ENCODE peak calls at places on chromosomes 3 and 15, in eight cellular contexts. A, S, W, C, Z, Y, F and U are unnamed samples.

GRCh38 chr15:71802770-71803169 is 7.6 kb upstream of the NR2E3 start:
- DNase-seq in Z (peak; percentile 7), Y (no peak), W (no peak), A (no peak), C (peak; percentile 32), F (no peak), S (no peak), U (no peak)

GRCh38 chr3:153903430-153903829 is 217.8 kb upstream of the ARHGEF26 start:
- DNase-seq in C (no peak), S (no peak), F (no peak), A (no peak), Y (no peak), W (no peak), Z (peak; percentile 2), U (no peak)

GRCh38 chr3:46359748-46360509 is 6.0 kb downstream of the CCR2 start:
- DNase-seq in Z (peak; percentile 29), Y (no peak), W (no peak), A (peak; percentile 33), F (no peak), C (no peak), S (no peak), U (no peak)

GRCh38 chr3:76565496-76566210 is 474.2 kb upstream of the ROBO2 start:
- DNase-seq in F (no peak), C (no peak), A (no peak), S (no peak), W (no peak), Z (no peak), Y (no peak), U (no peak)

GRCh38 chr3:166575166-166575565 is 737.9 kb upstream of the BCHE start:
- DNase-seq in W (no peak), F (no peak), Z (no peak), A (no peak), Y (no peak), C (no peak), S (no peak), U (no peak)

GRCh38 chr3:37559461-37559860 is 302.2 kb upstream of the CTDSPL start:
- DNase-seq in A (peak; percentile 67), S (no peak), Y (no peak), F (no peak), W (no peak), Z (peak; percentile 20), C (no peak), U (no peak)

GRCh38 chr3:128504957-128505730 is 12.1 kb upstream of the GATA2 start:
- DNase-seq in W (no peak), Y (no peak), Z (peak; percentile 11), S (no peak), C (no peak), A (no peak), F (no peak), U (no peak)

GRCh38 chr15:74573987-74574386 is 33.0 kb downstream of the ARID3B start:
- DNase-seq in Y (no peak), F (no peak), Z (no peak), A (peak; percentile 78), C (no peak), W (no peak), S (no peak), U (no peak)

GRCh38 chr3:37814547-37814946 is 47.1 kb upstream of the CTDSPL start:
- DNase-seq in W (no peak), C (no peak), A (peak; percentile 25), F (no peak), S (no peak), Y (no peak), Z (peak; percentile 38), U (no peak)

GRCh38 chr3:141656771-141657170 is 81.3 kb upstream of the RNF7 start:
- DNase-seq in F (no peak), C (no peak), Z (no peak), A (peak; percentile 67), Y (no peak), W (no peak), S (no peak), U (no peak)

GRCh38 chr3:80350771-80351170 is 583.0 kb upstream of the ROBO1 start:
- DNase-seq in F (no peak), S (no peak), Z (no peak), A (peak; percentile 34), W (no peak), C (no peak), Y (no peak), U (no peak)

GRCh38 chr3:53426918-53427317 is 67.5 kb upstream of the CACNA1D start:
- DNase-seq in Z (peak; percentile 0), W (no peak), Y (no peak), F (no peak), S (no peak), A (no peak), C (no peak), U (no peak)

GRCh38 chr15:29131336-29132109 is 138.1 kb downstream of the NSMCE3 start:
- DNase-seq in A (no peak), Y (no peak), C (no peak), W (no peak), Z (no peak), F (no peak), S (no peak), U (no peak)

GRCh38 chr3:177055557-177056290 is 141.6 kb downstream of the TBL1XR1 start:
- DNase-seq in F (no peak), C (no peak), Y (no peak), A (no peak), W (no peak), S (no peak), Z (no peak), U (no peak)

GRCh38 chr15:25170781-25171110 is 216.0 kb downstream of the SNRPN start:
- DNase-seq in Z (no peak), W (no peak), A (no peak), F (no peak), S (no peak), C (no peak), Y (no peak), U (no peak)

GRCh38 chr3:157669403-157669802 is 166.2 kb upstream of the VEPH1 start:
- DNase-seq in F (no peak), C (no peak), Z (peak; percentile 10), W (no peak), Y (no peak), A (no peak), S (no peak), U (no peak)

GRCh38 chr3:64539451-64540196 is 148.2 kb downstream of the ADAMTS9 start:
- DNase-seq in F (no peak), S (no peak), W (no peak), Y (no peak), Z (no peak), C (no peak), A (peak; percentile 7), U (no peak)

GRCh38 chr3:188544012-188544411 is 390.1 kb downstream of the LPP start:
- DNase-seq in Z (no peak), S (no peak), F (no peak), A (no peak), W (no peak), C (no peak), Y (no peak), U (no peak)

GRCh38 chr3:155009217-155009616 is 70.9 kb upstream of the MME start:
- DNase-seq in F (no peak), W (no peak), C (no peak), A (no peak), Y (no peak), Z (no peak), S (no peak), U (no peak)

GRCh38 chr3:160224256-160224655 is 966 bp upstream of the C3orf80 start:
- DNase-seq in Y (no peak), C (no peak), S (no peak), Z (no peak), W (no peak), A (no peak), F (no peak), U (no peak)

GRCh38 chr3:69828817-69829216 is 89.6 kb downstream of the MITF start:
- DNase-seq in Y (no peak), Z (no peak), W (no peak), F (no peak), A (no peak), S (no peak), C (no peak), U (no peak)

GRCh38 chr3:129773942-129774663 is 119.4 kb downstream of the TMCC1 start:
- DNase-seq in F (no peak), S (no peak), Z (no peak), C (no peak), Y (no peak), A (no peak), W (no peak), U (no peak)

GRCh38 chr3:59374812-59375211 is 325.0 kb upstream of the CFAP20DC start:
- DNase-seq in Y (no peak), Z (no peak), W (no peak), C (no peak), A (no peak), F (no peak), S (no peak), U (no peak)

GRCh38 chr3:47579875-47580274 is 1.2 kb upstream of the CSPG5 start:
- DNase-seq in Y (no peak), S (no peak), F (no peak), W (no peak), Z (no peak), A (no peak), C (no peak), U (no peak)

GRCh38 chr3:37041546-37042195 is 48.4 kb downstream of the MLH1 start:
- DNase-seq in S (no peak), C (no peak), W (no peak), F (peak; percentile 16), Z (no peak), A (peak; percentile 28), Y (no peak), U (no peak)

GRCh38 chr3:100399341-100400071 is 1.4 kb downstream of the TOMM70 start:
- DNase-seq in Y (no peak), W (no peak), Z (no peak), F (no peak), C (no peak), S (no peak), A (no peak), U (no peak)

GRCh38 chr3:160210799-160211221 is 14.4 kb upstream of the C3orf80 start:
- DNase-seq in C (no peak), F (peak; percentile 56), Y (no peak), S (no peak), Z (peak; percentile 48), W (no peak), A (peak; percentile 87), U (no peak)

GRCh38 chr3:184380210-184380626 is 364 bp downstream of the CHRD start:
- DNase-seq in Z (peak; percentile 72), Y (no peak), W (peak; percentile 56), F (no peak), C (no peak), S (no peak), A (peak; percentile 16), U (no peak)

GRCh38 chr3:29430558-29430971 is 149.7 kb downstream of the RBMS3 start:
- DNase-seq in A (peak; percentile 71), S (no peak), F (peak; percentile 43), Y (no peak), Z (no peak), W (no peak), C (no peak), U (no peak)

GRCh38 chr3:53189276-53189675 is 28.3 kb downstream of the PRKCD start:
- DNase-seq in C (no peak), W (no peak), S (no peak), A (no peak), Y (no peak), F (no peak), Z (no peak), U (no peak)